ENCODE peak calls at places on chromosomes 6 and 20, in ten cellular contexts. One of them, this sample, is unnamed.

GRCh38 chr20:36591854-36592641 is 13.5 kb upstream of the RAB5IF start:
- DNase-seq in mesendoderm: peak
- DNase-seq in transverse colon: no peak
- DNase-seq in AG04450: no peak
- DNase-seq in upper lobe of right lung: no peak
- DNase-seq in fibroblast of pulmonary artery: peak
- DNase-seq in HAP-1: peak
- DNase-seq in Peyer's patch: no peak
- DNase-seq in effector memory CD4-positive, alpha-beta T cell: peak
- DNase-seq in PC-9: no peak
- DNase-seq in this sample: peak

GRCh38 chr20:32524871-32525501 is 60.1 kb downstream of the NOL4L start:
- DNase-seq in PC-9: no peak
- DNase-seq in AG04450: no peak
- DNase-seq in transverse colon: peak
- DNase-seq in HAP-1: no peak
- DNase-seq in fibroblast of pulmonary artery: no peak
- DNase-seq in mesendoderm: no peak
- DNase-seq in upper lobe of right lung: peak
- DNase-seq in Peyer's patch: no peak
- DNase-seq in effector memory CD4-positive, alpha-beta T cell: no peak
- DNase-seq in this sample: no peak

GRCh38 chr20:41524980-41525613 is 93.1 kb downstream of the CHD6 start:
- DNase-seq in PC-9: no peak
- DNase-seq in upper lobe of right lung: peak
- DNase-seq in AG04450: no peak
- DNase-seq in effector memory CD4-positive, alpha-beta T cell: no peak
- DNase-seq in Peyer's patch: no peak
- DNase-seq in mesendoderm: no peak
- DNase-seq in HAP-1: no peak
- DNase-seq in fibroblast of pulmonary artery: peak
- DNase-seq in transverse colon: peak
- DNase-seq in this sample: peak

GRCh38 chr20:23683807-23684206 is 5.0 kb downstream of the CST4 start:
- DNase-seq in transverse colon: no peak
- DNase-seq in AG04450: no peak
- DNase-seq in PC-9: no peak
- DNase-seq in mesendoderm: no peak
- DNase-seq in Peyer's patch: no peak
- DNase-seq in effector memory CD4-positive, alpha-beta T cell: no peak
- DNase-seq in upper lobe of right lung: no peak
- DNase-seq in fibroblast of pulmonary artery: no peak
- DNase-seq in HAP-1: no peak
- DNase-seq in this sample: no peak

GRCh38 chr6:167485186-167485978 is 160.5 kb downstream of the TTLL2 start:
- DNase-seq in Peyer's patch: no peak
- DNase-seq in AG04450: no peak
- DNase-seq in HAP-1: no peak
- DNase-seq in transverse colon: no peak
- DNase-seq in effector memory CD4-positive, alpha-beta T cell: no peak
- DNase-seq in PC-9: no peak
- DNase-seq in mesendoderm: no peak
- DNase-seq in upper lobe of right lung: no peak
- DNase-seq in fibroblast of pulmonary artery: peak
- DNase-seq in this sample: no peak

GRCh38 chr6:6466967-6467761 is 121.4 kb upstream of the LY86 start:
- DNase-seq in HAP-1: no peak
- DNase-seq in effector memory CD4-positive, alpha-beta T cell: no peak
- DNase-seq in PC-9: no peak
- DNase-seq in AG04450: no peak
- DNase-seq in transverse colon: no peak
- DNase-seq in Peyer's patch: no peak
- DNase-seq in upper lobe of right lung: no peak
- DNase-seq in fibroblast of pulmonary artery: no peak
- DNase-seq in mesendoderm: peak
- DNase-seq in this sample: peak

GRCh38 chr6:132257561-132257960 is 143.7 kb downstream of the MOXD1 start:
- DNase-seq in mesendoderm: peak
- DNase-seq in HAP-1: no peak
- DNase-seq in upper lobe of right lung: no peak
- DNase-seq in fibroblast of pulmonary artery: no peak
- DNase-seq in Peyer's patch: no peak
- DNase-seq in AG04450: no peak
- DNase-seq in PC-9: no peak
- DNase-seq in transverse colon: no peak
- DNase-seq in effector memory CD4-positive, alpha-beta T cell: no peak
- DNase-seq in this sample: peak

GRCh38 chr20:19071442-19071717 is 141.1 kb upstream of the SLC24A3 start:
- DNase-seq in transverse colon: no peak
- DNase-seq in AG04450: no peak
- DNase-seq in effector memory CD4-positive, alpha-beta T cell: no peak
- DNase-seq in PC-9: no peak
- DNase-seq in fibroblast of pulmonary artery: no peak
- DNase-seq in HAP-1: no peak
- DNase-seq in upper lobe of right lung: no peak
- DNase-seq in mesendoderm: no peak
- DNase-seq in Peyer's patch: no peak
- DNase-seq in this sample: no peak

GRCh38 chr6:105838156-105838555 is 248.0 kb upstream of the PRDM1 start:
- DNase-seq in effector memory CD4-positive, alpha-beta T cell: no peak
- DNase-seq in Peyer's patch: no peak
- DNase-seq in AG04450: no peak
- DNase-seq in transverse colon: no peak
- DNase-seq in HAP-1: no peak
- DNase-seq in PC-9: no peak
- DNase-seq in upper lobe of right lung: no peak
- DNase-seq in fibroblast of pulmonary artery: no peak
- DNase-seq in mesendoderm: no peak
- DNase-seq in this sample: no peak

GRCh38 chr6:158715330-158716311 is 65.8 kb downstream of the SYTL3 start:
- DNase-seq in fibroblast of pulmonary artery: no peak
- DNase-seq in mesendoderm: no peak
- DNase-seq in AG04450: no peak
- DNase-seq in HAP-1: no peak
- DNase-seq in transverse colon: peak
- DNase-seq in PC-9: no peak
- DNase-seq in Peyer's patch: peak
- DNase-seq in upper lobe of right lung: peak
- DNase-seq in effector memory CD4-positive, alpha-beta T cell: no peak
- DNase-seq in this sample: no peak

DNA sequence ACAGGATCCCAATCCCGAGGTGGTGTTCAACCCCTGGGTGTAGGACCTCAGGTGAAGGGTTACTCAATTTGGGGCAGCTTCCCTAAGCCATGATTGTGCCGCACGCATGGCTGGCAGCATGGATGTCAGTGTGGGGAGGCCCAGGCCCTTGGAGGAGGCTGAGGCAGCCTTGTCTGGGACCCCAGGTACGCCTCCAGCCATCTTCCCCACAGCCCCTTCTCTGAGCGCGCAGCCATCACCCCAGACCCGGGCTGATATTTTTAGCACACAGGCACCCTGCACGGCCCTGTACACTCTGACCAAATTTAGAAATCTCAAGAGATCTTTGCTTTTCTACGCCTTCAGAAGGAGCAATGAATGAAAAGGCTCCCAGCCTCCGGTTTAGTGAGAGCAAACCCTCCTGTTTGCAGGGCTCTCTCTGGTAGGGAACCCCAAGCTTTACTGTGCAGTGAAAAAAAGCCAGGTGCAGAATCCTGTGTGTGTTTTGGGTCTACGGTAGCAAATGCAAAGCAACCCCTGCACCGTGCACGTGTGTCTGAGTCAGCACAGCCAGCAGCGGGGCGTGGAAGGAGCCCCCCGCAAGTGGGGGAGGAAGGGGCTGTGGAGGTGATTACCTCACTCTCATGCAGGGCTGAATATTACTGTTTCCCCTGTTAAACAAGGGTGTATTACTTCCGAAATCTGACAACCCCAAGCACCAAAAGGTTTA is 44.3 kb downstream of the CTCFL start:
- DNase-seq in transverse colon: no peak
- DNase-seq in Peyer's patch: peak
- DNase-seq in fibroblast of pulmonary artery: no peak
- DNase-seq in AG04450: no peak
- DNase-seq in PC-9: no peak
- DNase-seq in upper lobe of right lung: peak
- DNase-seq in effector memory CD4-positive, alpha-beta T cell: no peak
- DNase-seq in HAP-1: no peak
- DNase-seq in mesendoderm: no peak
- DNase-seq in this sample: no peak
- H3K4me3 ChIP-seq in transverse colon: no peak
- H3K4me3 ChIP-seq in Peyer's patch: no peak
- H3K4me3 ChIP-seq in fibroblast of pulmonary artery: no peak
- H3K4me3 ChIP-seq in AG04450: no peak
- H3K4me3 ChIP-seq in PC-9: no peak
- H3K4me3 ChIP-seq in upper lobe of right lung: no peak
- H3K4me3 ChIP-seq in effector memory CD4-positive, alpha-beta T cell: no peak
- H3K4me3 ChIP-seq in HAP-1: no peak
- H3K4me3 ChIP-seq in mesendoderm: no peak
- H3K4me3 ChIP-seq in this sample: no peak

GRCh38 chr20:58307270-58307669 is 2.2 kb upstream of the RAB22A start:
- DNase-seq in upper lobe of right lung: no peak
- DNase-seq in AG04450: no peak
- DNase-seq in transverse colon: no peak
- DNase-seq in PC-9: no peak
- DNase-seq in fibroblast of pulmonary artery: no peak
- DNase-seq in HAP-1: no peak
- DNase-seq in Peyer's patch: no peak
- DNase-seq in effector memory CD4-positive, alpha-beta T cell: no peak
- DNase-seq in mesendoderm: no peak
- DNase-seq in this sample: no peak
- H3K4me3 ChIP-seq in upper lobe of right lung: no peak
- H3K4me3 ChIP-seq in AG04450: no peak
- H3K4me3 ChIP-seq in transverse colon: no peak
- H3K4me3 ChIP-seq in PC-9: no peak
- H3K4me3 ChIP-seq in fibroblast of pulmonary artery: no peak
- H3K4me3 ChIP-seq in HAP-1: no peak
- H3K4me3 ChIP-seq in Peyer's patch: no peak
- H3K4me3 ChIP-seq in effector memory CD4-positive, alpha-beta T cell: no peak
- H3K4me3 ChIP-seq in mesendoderm: no peak
- H3K4me3 ChIP-seq in this sample: no peak

GRCh38 chr6:12845224-12846004 is 128.8 kb downstream of the PHACTR1 start:
- DNase-seq in HAP-1: no peak
- DNase-seq in upper lobe of right lung: no peak
- DNase-seq in fibroblast of pulmonary artery: no peak
- DNase-seq in AG04450: no peak
- DNase-seq in effector memory CD4-positive, alpha-beta T cell: no peak
- DNase-seq in PC-9: no peak
- DNase-seq in transverse colon: no peak
- DNase-seq in Peyer's patch: no peak
- DNase-seq in mesendoderm: no peak
- DNase-seq in this sample: no peak

GRCh38 chr6:12851123-12851695 is 134.6 kb downstream of the PHACTR1 start:
- DNase-seq in Peyer's patch: no peak
- DNase-seq in HAP-1: no peak
- DNase-seq in transverse colon: no peak
- DNase-seq in fibroblast of pulmonary artery: peak
- DNase-seq in effector memory CD4-positive, alpha-beta T cell: no peak
- DNase-seq in mesendoderm: no peak
- DNase-seq in PC-9: no peak
- DNase-seq in AG04450: no peak
- DNase-seq in upper lobe of right lung: no peak
- DNase-seq in this sample: peak

GRCh38 chr6:12844284-12845223 is 128.0 kb downstream of the PHACTR1 start:
- DNase-seq in fibroblast of pulmonary artery: peak
- DNase-seq in mesendoderm: peak
- DNase-seq in Peyer's patch: no peak
- DNase-seq in PC-9: no peak
- DNase-seq in HAP-1: peak
- DNase-seq in effector memory CD4-positive, alpha-beta T cell: no peak
- DNase-seq in transverse colon: no peak
- DNase-seq in AG04450: no peak
- DNase-seq in upper lobe of right lung: no peak
- DNase-seq in this sample: peak

GRCh38 chr6:12849420-12850200 is 133.0 kb downstream of the PHACTR1 start:
- DNase-seq in mesendoderm: no peak
- DNase-seq in HAP-1: no peak
- DNase-seq in transverse colon: no peak
- DNase-seq in PC-9: no peak
- DNase-seq in fibroblast of pulmonary artery: peak
- DNase-seq in upper lobe of right lung: no peak
- DNase-seq in effector memory CD4-positive, alpha-beta T cell: no peak
- DNase-seq in Peyer's patch: no peak
- DNase-seq in AG04450: no peak
- DNase-seq in this sample: peak

DNA sequence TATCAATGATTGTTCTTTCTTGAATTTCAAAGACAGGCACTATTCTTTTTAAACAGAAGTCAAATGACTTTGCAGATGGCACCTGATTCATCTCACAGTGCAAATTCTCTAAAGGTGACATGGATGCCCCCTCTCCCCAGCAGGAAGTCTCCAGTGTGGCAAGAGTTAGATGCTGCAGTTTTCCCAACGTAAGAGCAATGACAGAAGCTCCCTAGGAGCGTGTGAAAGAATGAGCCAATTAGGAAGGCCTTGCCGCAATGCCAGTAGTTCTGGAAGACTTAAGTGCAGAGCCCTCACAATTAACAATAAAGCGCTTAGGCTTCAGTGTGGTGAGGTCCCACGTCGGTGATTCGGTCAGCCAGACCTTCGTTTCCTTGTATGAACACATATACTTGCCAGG is 132.4 kb downstream of the PHACTR1 start:
- DNase-seq in AG04450: no peak
- DNase-seq in mesendoderm: no peak
- DNase-seq in PC-9: no peak
- DNase-seq in Peyer's patch: no peak
- DNase-seq in effector memory CD4-positive, alpha-beta T cell: no peak
- DNase-seq in transverse colon: no peak
- DNase-seq in upper lobe of right lung: no peak
- DNase-seq in HAP-1: no peak
- DNase-seq in fibroblast of pulmonary artery: no peak
- DNase-seq in this sample: no peak
- H3K4me3 ChIP-seq in AG04450: no peak
- H3K4me3 ChIP-seq in mesendoderm: no peak
- H3K4me3 ChIP-seq in PC-9: no peak
- H3K4me3 ChIP-seq in Peyer's patch: no peak
- H3K4me3 ChIP-seq in effector memory CD4-positive, alpha-beta T cell: no peak
- H3K4me3 ChIP-seq in transverse colon: no peak
- H3K4me3 ChIP-seq in upper lobe of right lung: no peak
- H3K4me3 ChIP-seq in HAP-1: no peak
- H3K4me3 ChIP-seq in fibroblast of pulmonary artery: no peak
- H3K4me3 ChIP-seq in this sample: no peak

DNA sequence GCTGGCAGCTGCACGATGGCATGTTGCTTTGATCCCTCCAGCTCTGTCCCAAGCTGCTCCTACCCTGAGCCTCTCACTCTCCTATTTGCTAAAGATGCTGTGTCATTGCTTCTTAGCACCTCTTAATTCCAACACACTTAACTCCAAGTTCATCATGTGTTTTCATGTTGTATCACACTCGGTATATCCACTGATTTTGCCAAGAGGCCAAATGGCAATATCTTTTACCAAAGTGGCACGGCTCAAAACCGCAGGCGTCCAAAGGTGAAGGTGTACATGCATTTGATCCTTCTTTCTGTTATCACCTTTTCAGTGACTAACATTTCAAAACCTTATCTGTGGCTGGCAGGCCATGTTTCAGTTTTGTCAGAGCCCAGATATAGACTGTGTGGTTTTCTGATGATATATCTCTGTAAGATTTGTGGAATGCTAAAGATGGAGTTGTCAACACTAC is 217.0 kb downstream of the TBX18 start:
- DNase-seq in fibroblast of pulmonary artery: no peak
- DNase-seq in AG04450: no peak
- DNase-seq in PC-9: peak
- DNase-seq in Peyer's patch: no peak
- DNase-seq in HAP-1: no peak
- DNase-seq in transverse colon: no peak
- DNase-seq in upper lobe of right lung: no peak
- DNase-seq in mesendoderm: no peak
- DNase-seq in effector memory CD4-positive, alpha-beta T cell: no peak
- DNase-seq in this sample: no peak
- H3K4me3 ChIP-seq in fibroblast of pulmonary artery: no peak
- H3K4me3 ChIP-seq in AG04450: no peak
- H3K4me3 ChIP-seq in PC-9: no peak
- H3K4me3 ChIP-seq in Peyer's patch: no peak
- H3K4me3 ChIP-seq in HAP-1: no peak
- H3K4me3 ChIP-seq in transverse colon: no peak
- H3K4me3 ChIP-seq in upper lobe of right lung: no peak
- H3K4me3 ChIP-seq in mesendoderm: no peak
- H3K4me3 ChIP-seq in effector memory CD4-positive, alpha-beta T cell: no peak
- H3K4me3 ChIP-seq in this sample: no peak

This sample was measured in bronchial epithelial cell.